ENCODE peak calls at places on chromosomes 2 and 18, in six cellular contexts. K, E, Q, N, C and V are unnamed samples.

GRCh38 chr2:28209312-28209711 is 183.3 kb upstream of the FOSL2 start:
- DNase-seq in K (no peak), E (no peak), Q (no peak), N (no peak), C (no peak), V (no peak)

GRCh38 chr2:166805753-166806152 is 82.5 kb upstream of the XIRP2 start:
- DNase-seq in K (no peak), E (no peak), Q (no peak), N (no peak), C (no peak), V (no peak)

GRCh38 chr2:200189964-200190363 is 116.5 kb upstream of the SPATS2L start:
- DNase-seq in K (no peak), E (no peak), Q (no peak), N (peak; percentile 6), C (no peak), V (no peak)

GRCh38 chr2:138724296-138724695 is 55.9 kb downstream of the NXPH2 start:
- DNase-seq in K (no peak), E (no peak), Q (no peak), N (no peak), C (no peak), V (no peak)

GRCh38 chr18:28922936-28923335 is 746.0 kb upstream of the CDH2 start:
- DNase-seq in K (no peak), E (no peak), Q (no peak), N (no peak), C (no peak), V (no peak)

GRCh38 chr2:126801473-126801872 is 97.2 kb upstream of the TEX51 start:
- DNase-seq in K (no peak), E (no peak), Q (no peak), N (no peak), C (no peak), V (no peak)

GRCh38 chr2:44269831-44270230 is 5.4 kb upstream of the SLC3A1 start:
- DNase-seq in K (no peak), E (no peak), Q (no peak), N (no peak), C (no peak), V (no peak)

GRCh38 chr2:172829229-172829628 is 93.6 kb downstream of the RAPGEF4 start:
- DNase-seq in K (peak; percentile 26), E (no peak), Q (no peak), N (peak; percentile 51), C (no peak), V (peak; percentile 83)

GRCh38 chr18:26642461-26643348 is 94.4 kb upstream of the KCTD1 start:
- DNase-seq in K (no peak), E (no peak), Q (no peak), N (no peak), C (no peak), V (no peak)

GRCh38 chr2:79936715-79937114 is 367.8 kb downstream of the LRRTM1 start:
- DNase-seq in K (no peak), E (no peak), Q (no peak), N (no peak), C (no peak), V (no peak)